ENCODE peak calls at places on chromosomes 12 and 14, in four cellular contexts. N is sigmoid colon, I is heart right ventricle, D is NCI-H345. Z is an unnamed sample.

GRCh38 chr14:72810201-72810600 is 83.7 kb downstream of the DPF3 start:
- DNase-seq in I (no peak), D (no peak), N (no peak), Z (no peak)

GRCh38 chr12:127284870-127285431 is 982.0 kb upstream of the TMEM132C start:
- DNase-seq in I (no peak), D (no peak), N (no peak), Z (no peak)

GRCh38 chr12:104653730-104654328 is 197.1 kb downstream of the CHST11 start:
- DNase-seq in I (no peak), N (no peak), D (no peak), Z (peak)

GRCh38 chr14:69363055-69363454 is 35.0 kb downstream of the ERH start:
- DNase-seq in I (peak), N (no peak), D (no peak), Z (no peak)

GRCh38 chr12:82942521-82942920 is 255.8 kb downstream of the TMTC2 start:
- DNase-seq in N (no peak), I (no peak), D (no peak), Z (no peak)

GRCh38 chr14:99931308-99931707 is 133.9 kb upstream of the EVL start:
- DNase-seq in D (no peak), I (no peak), N (no peak), Z (no peak)

GRCh38 chr14:95500201-95500681 is 16.2 kb downstream of the SYNE3 start:
- DNase-seq in N (no peak), D (no peak), I (no peak), Z (no peak)

GRCh38 chr12:110183386-110183785 is 59.2 kb downstream of the IFT81 start:
- DNase-seq in N (no peak), D (no peak), I (no peak), Z (no peak)

GRCh38 chr14:93318927-93319326 is 13.9 kb downstream of the BTBD7 start:
- DNase-seq in N (no peak), I (no peak), D (no peak), Z (no peak)

GRCh38 chr12:132375747-132376463 is 46.5 kb upstream of the GALNT9 start:
- DNase-seq in I (no peak), D (no peak), N (peak), Z (no peak)

GRCh38 chr12:14886271-14886670 is 617 bp upstream of the MGP start:
- DNase-seq in N (no peak), D (peak), I (no peak), Z (no peak)

GRCh38 chr12:125936502-125936901 is 871.3 kb downstream of the AACS start:
- DNase-seq in D (no peak), N (no peak), I (no peak), Z (no peak)

GRCh38 chr12:89103831-89104230 is 248.5 kb downstream of the DUSP6 start:
- DNase-seq in I (no peak), D (no peak), N (no peak), Z (no peak)

GRCh38 chr14:77763978-77764377 is 3.0 kb upstream of the SNW1 start:
- DNase-seq in D (no peak), I (no peak), N (no peak), Z (no peak)

GRCh38 chr14:22428681-22429315 is 160.2 kb downstream of the DAD1 start:
- DNase-seq in I (no peak), D (no peak), N (no peak), Z (no peak)

GRCh38 chr12:50727466-50727865 is 36.4 kb upstream of the ATF1 start:
- DNase-seq in I (no peak), N (no peak), D (no peak), Z (no peak)

GRCh38 chr12:34599530-34600513 is 577.5 kb downstream of the ALG10 start:
- DNase-seq in D (no peak), I (no peak), N (peak), Z (no peak)

GRCh38 chr12:106919910-106920544 is 35.7 kb upstream of the TMEM263 start:
- DNase-seq in D (peak), I (peak), N (no peak), Z (no peak)